ENCODE peak calls at places on chromosomes 12 and 14, in ten cellular contexts. S is thoracic aorta; F is HCT116; T is IMR-90; I is keratinocyte; N is CD8-positive, alpha-beta T cell; U is Peyer's patch; P is left ventricle myocardium inferior; M is mucosa of descending colon; V is colonic mucosa. A is an unnamed sample.

GRCh38 chr12:53159195-53159834 is 21.2 kb upstream of the ZNF740 start:
- DNase-seq in V (peak; percentile 91), F (peak; percentile 72), I (peak; percentile 50), P (peak; percentile 81), S (peak; percentile 62), M (peak; percentile 83), T (peak; percentile 74), U (peak; percentile 88), N (peak; percentile 81), A (peak; percentile 84)

GRCh38 chr12:68835333-68835908 is 27.4 kb downstream of the MDM2 start:
- DNase-seq in M (no peak), I (no peak), P (no peak), N (no peak), V (no peak), F (no peak), U (no peak), T (no peak), S (no peak), A (no peak)

GRCh38 chr14:103576371-103577024 is 13.7 kb downstream of the COA8 start:
- DNase-seq in F (peak; percentile 53), N (no peak), M (peak; percentile 95), S (peak; percentile 78), U (peak; percentile 91), P (peak; percentile 87), T (peak; percentile 80), I (no peak), V (peak; percentile 97), A (peak; percentile 93)

GRCh38 chr14:70823281-70823680 is 14.0 kb upstream of the MAP3K9 start:
- DNase-seq in I (no peak), N (no peak), V (no peak), T (no peak), P (no peak), U (no peak), S (no peak), M (no peak), F (no peak), A (no peak)

GRCh38 chr14:70018246-70018645 is 139.0 kb downstream of the SMOC1 start:
- DNase-seq in M (no peak), T (peak; percentile 41), N (no peak), F (no peak), U (no peak), I (no peak), P (no peak), V (no peak), S (no peak), A (no peak)

GRCh38 chr12:72010365-72010764 is 71.7 kb downstream of the TPH2 start:
- DNase-seq in S (no peak), T (peak; percentile 54), M (no peak), V (no peak), U (no peak), I (no peak), F (no peak), N (no peak), P (no peak), A (no peak)

GRCh38 chr14:104882325-104882973 is 17.4 kb downstream of the CEP170B start:
- DNase-seq in P (peak; percentile 14), I (peak; percentile 64), S (no peak), N (no peak), M (peak; percentile 78), V (peak; percentile 83), T (no peak), U (peak; percentile 87), F (peak; percentile 36), A (peak; percentile 61)

GRCh38 chr12:10498042-10498441 is 7.6 kb upstream of the EIF2S3B start:
- DNase-seq in T (no peak), V (no peak), I (no peak), N (no peak), S (no peak), M (no peak), P (no peak), F (no peak), U (no peak), A (no peak)

GRCh38 chr12:101945361-101946232 is 68.2 kb downstream of the DRAM1 start:
- DNase-seq in M (no peak), F (no peak), S (no peak), T (peak; percentile 49), U (no peak), P (no peak), I (no peak), N (no peak), V (peak; percentile 41), A (no peak)

GRCh38 chr12:22283006-22283506 is 51.5 kb downstream of the ST8SIA1 start:
- DNase-seq in S (no peak), P (no peak), M (no peak), V (no peak), I (no peak), N (no peak), T (peak; percentile 85), F (no peak), U (no peak), A (no peak)

GRCh38 chr12:87413784-87414183 is 615.4 kb downstream of the C12orf50 start:
- DNase-seq in F (no peak), T (peak; percentile 47), U (no peak), M (no peak), P (no peak), I (no peak), N (no peak), V (no peak), S (no peak), A (no peak)

GRCh38 chr14:27553820-27554219 is 956.0 kb upstream of the NOVA1 start:
- DNase-seq in T (no peak), P (no peak), F (no peak), V (no peak), M (no peak), N (no peak), U (no peak), S (no peak), I (no peak), A (no peak)

GRCh38 chr14:35504260-35504659 is 29.7 kb upstream of the INSM2 start:
- DNase-seq in U (no peak), T (no peak), P (no peak), F (no peak), I (no peak), N (no peak), M (no peak), V (no peak), S (no peak), A (no peak)

GRCh38 chr14:71616013-71616412 is 316.2 kb upstream of the RGS6 start:
- DNase-seq in P (no peak), N (no peak), U (no peak), T (no peak), I (no peak), F (no peak), S (no peak), M (no peak), V (no peak), A (no peak)

DNA sequence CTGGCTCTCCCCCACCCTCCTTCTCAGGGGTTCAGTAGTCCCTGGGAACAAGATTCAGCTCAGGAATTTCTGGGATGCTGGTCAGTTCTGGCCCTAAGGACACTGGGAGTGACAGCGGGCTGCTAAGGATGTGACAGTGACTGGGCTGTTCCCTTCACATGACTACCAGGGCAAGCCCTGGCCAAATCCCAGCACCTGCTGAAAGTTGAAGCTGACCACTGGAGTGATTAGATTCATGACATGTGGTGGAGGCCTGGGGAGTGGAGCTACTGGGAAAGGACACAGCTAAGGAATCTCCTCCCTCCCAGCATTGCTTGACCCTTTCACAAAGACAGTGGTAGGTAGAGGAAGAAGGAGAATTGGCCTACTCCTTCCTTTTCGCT is 204.9 kb downstream of the DAD1 start:
- DNase-seq in F (no peak), T (no peak), N (no peak), I (no peak), P (no peak), V (no peak), U (no peak), S (no peak), M (no peak), A (no peak)
- H3K4me1 ChIP-seq in F (no peaks in the 10 kb centered on the region), T (peaks cover 6% of the 10 kb centered on the region), N (no peaks in the 10 kb centered on the region), I (no peaks in the 10 kb centered on the region), P (no peaks in the 10 kb centered on the region), V (no peaks in the 10 kb centered on the region), U (peaks cover 6% of the 10 kb centered on the region), S (peaks cover 15% of the 10 kb centered on the region), M (no peaks in the 10 kb centered on the region), A (no peaks in the 10 kb centered on the region)

DNA sequence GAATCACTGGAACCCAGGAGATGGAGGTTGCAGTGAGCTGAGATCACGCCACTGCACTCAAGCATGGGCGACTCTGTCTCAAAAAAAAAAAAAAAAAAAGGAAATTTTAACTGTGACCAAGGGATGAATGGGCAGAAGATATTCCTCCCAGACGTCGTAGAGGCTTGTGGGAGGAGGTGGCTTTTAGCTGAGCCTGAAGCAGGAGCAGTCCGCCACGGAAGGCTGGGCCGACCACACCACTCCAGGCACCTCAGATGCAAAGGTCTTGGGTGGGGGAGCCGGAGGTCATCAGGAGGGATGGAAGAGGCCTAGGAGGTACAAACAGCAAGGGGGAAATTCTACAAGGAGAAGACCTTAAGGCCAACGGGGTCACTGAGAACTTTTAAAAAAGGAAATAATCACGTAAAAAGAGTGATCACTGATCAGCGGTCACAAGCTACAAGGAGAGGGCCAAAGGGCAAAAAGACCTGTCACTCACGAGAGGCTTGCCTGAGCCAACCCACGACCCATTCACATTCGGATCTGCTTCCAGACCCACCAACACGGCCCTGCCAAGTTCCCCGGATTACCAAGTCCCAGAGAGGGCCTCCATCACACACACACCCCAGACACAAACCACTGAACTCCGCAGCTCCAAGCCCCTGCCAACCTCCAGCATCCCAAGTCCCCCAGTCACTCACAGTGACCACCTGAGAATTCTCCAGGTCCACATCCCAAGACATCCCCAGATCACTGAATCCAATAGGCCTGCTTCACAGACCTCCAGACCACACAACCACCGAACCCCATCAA is 3.5 kb downstream of the ZNF605 start:
- DNase-seq in S (no peak), M (no peak), V (no peak), U (no peak), P (no peak), N (no peak), T (no peak), F (no peak), I (no peak), A (no peak)
- H3K9me3 ChIP-seq in S (peaks cover 60% of the 10 kb centered on the region), M (peaks cover 65% of the 10 kb centered on the region), V (peaks cover 6% of the 10 kb centered on the region), U (peaks cover 58% of the 10 kb centered on the region), P (peaks cover 63% of the 10 kb centered on the region), N (no peaks in the 10 kb centered on the region), T (peaks cover 57% of the 10 kb centered on the region), F (peaks cover 25% of the 10 kb centered on the region), I (peaks cover 28% of the 10 kb centered on the region), A (no peaks in the 10 kb centered on the region)

DNA sequence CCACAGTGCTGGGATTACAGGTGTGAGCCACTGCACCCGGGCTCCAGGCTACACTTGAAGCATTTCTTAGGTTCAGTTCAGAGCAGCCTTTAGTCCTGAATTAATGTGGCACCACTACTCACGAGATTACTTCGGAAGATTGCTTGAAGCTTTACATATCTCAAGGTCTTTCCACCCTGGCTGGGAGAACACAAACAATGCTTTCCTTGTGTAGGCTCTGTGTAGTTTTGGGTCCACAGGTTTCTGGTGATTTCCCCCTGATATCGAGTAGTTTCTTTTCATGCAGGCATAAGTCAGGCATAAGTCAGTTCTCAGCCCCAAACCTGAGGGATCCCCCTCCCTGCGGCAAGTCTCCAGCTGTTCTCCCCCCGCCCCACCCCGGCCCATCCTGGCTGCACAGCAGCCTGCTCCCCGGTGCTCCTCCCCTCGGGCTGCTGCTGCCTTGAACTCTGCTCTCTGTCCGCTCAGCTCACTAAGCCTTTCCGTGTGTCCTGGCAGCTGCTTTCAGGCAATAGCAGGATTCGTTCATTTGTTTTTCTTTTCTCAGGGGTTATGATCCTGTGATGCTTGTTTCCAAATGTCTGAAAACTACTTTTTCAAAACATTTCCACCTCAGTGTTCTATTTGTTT is 417.7 kb downstream of the TMEM121 start:
- DNase-seq in N (no peak), V (no peak), U (no peak), P (no peak), M (no peak), S (no peak), I (no peak), F (no peak), T (no peak), A (peak; percentile 6)
- TF ChIP-seq CTCF in N (no peak), V (no peak), U (no peak), P (no peak), M (no peak), S (no peak), I (no peak), F (no peak), T (no peak), A (no peak)

GRCh38 chr14:52913271-52913670 is 37.6 kb downstream of the FERMT2 start:
- DNase-seq in S (no peak), P (no peak), U (no peak), T (peak; percentile 51), V (no peak), I (no peak), N (no peak), M (no peak), F (no peak), A (no peak)
- H3K4me1 ChIP-seq in S (peaks cover 42% of the 10 kb centered on the region), P (peaks cover 66% of the 10 kb centered on the region), U (peaks cover 10% of the 10 kb centered on the region), T (peaks cover 8% of the 10 kb centered on the region), V (no peaks in the 10 kb centered on the region), I (peaks cover 6% of the 10 kb centered on the region), N (peaks cover 8% of the 10 kb centered on the region), M (no peaks in the 10 kb centered on the region), F (no peaks in the 10 kb centered on the region), A (peaks cover 3% of the 10 kb centered on the region)